ENCODE peak calls at places on chromosomes 1 and 21, in seven cellular contexts. L is H54; I is naive thymus-derived CD4-positive, alpha-beta T cell; J is left cardiac atrium; R is stimulated activated CD4-positive, alpha-beta T cell treated with anti-CD3 and anti-CD28 coated beads, Interleukin-15, amount 100 ng/mL, for 24 hours; Y is lung microvascular endothelial cell; X is endodermal cell. G is an unnamed sample.

GRCh38 chr1:209642817-209643216 is 9.4 kb downstream of the LAMB3 start:
- DNase-seq in X (no peak), R (no peak), L (no peak), J (no peak), I (no peak), Y (no peak), G (no peak)

GRCh38 chr21:46284722-46285121 is 689 bp downstream of the MCM3AP start:
- DNase-seq in Y (no peak), L (no peak), X (no peak), J (no peak), I (no peak), R (no peak), G (no peak)

GRCh38 chr1:156627313-156627880 is 8.2 kb downstream of the HAPLN2 start:
- DNase-seq in L (no peak), X (peak; percentile 85), Y (peak; percentile 73), I (peak; percentile 35), J (no peak), R (peak; percentile 54), G (peak; percentile 8)

GRCh38 chr1:168676029-168676812 is 52.8 kb downstream of the DPT start:
- DNase-seq in Y (no peak), X (no peak), L (no peak), I (no peak), J (no peak), R (no peak), G (no peak)

GRCh38 chr1:10704383-10704882 is 92.0 kb downstream of the CASZ1 start:
- DNase-seq in R (no peak), Y (no peak), I (no peak), J (no peak), X (peak; percentile 88), L (no peak), G (no peak)

GRCh38 chr1:76074321-76075187 is at the start of gene ST6GALNAC3:
- DNase-seq in J (peak; percentile 77), Y (peak; percentile 71), I (peak; percentile 81), R (peak; percentile 82), L (no peak), X (peak; percentile 96), G (peak; percentile 70)

GRCh38 chr1:101236546-101237228 is at the start of gene S1PR1:
- DNase-seq in L (peak; percentile 35), X (peak; percentile 90), R (peak; percentile 87), Y (peak; percentile 97), J (peak; percentile 90), I (peak; percentile 81), G (peak; percentile 80)

GRCh38 chr21:28851645-28852044 is 141.0 kb downstream of the LTN1 start:
- DNase-seq in X (no peak), L (no peak), Y (no peak), I (no peak), R (no peak), J (no peak), G (no peak)

GRCh38 chr1:209800984-209801834 is 4.7 kb downstream of the IRF6 start:
- DNase-seq in L (no peak), X (no peak), R (no peak), Y (peak; percentile 52), J (peak; percentile 35), I (no peak), G (no peak)

GRCh38 chr1:210072129-210072528 is 134.1 kb downstream of the SYT14 start:
- DNase-seq in X (no peak), I (no peak), J (no peak), R (no peak), L (no peak), Y (no peak), G (no peak)

GRCh38 chr1:119327436-119328155 is 41.0 kb upstream of the HAO2 start:
- DNase-seq in L (no peak), I (peak; percentile 23), R (peak; percentile 51), X (peak; percentile 87), J (no peak), Y (peak; percentile 15), G (no peak)

GRCh38 chr1:111568160-111568559 is 51.4 kb upstream of the RAP1A start:
- DNase-seq in L (no peak), Y (no peak), X (no peak), I (no peak), J (no peak), R (no peak), G (no peak)

GRCh38 chr21:41928621-41929220 is 25.1 kb downstream of the C2CD2 start:
- DNase-seq in X (no peak), J (no peak), Y (peak; percentile 84), L (no peak), I (no peak), R (no peak), G (no peak)

GRCh38 chr1:154624756-154625643 is 17.0 kb upstream of the ADAR start:
- DNase-seq in L (no peak), Y (no peak), X (no peak), R (no peak), J (no peak), I (no peak), G (no peak)

GRCh38 chr1:234599617-234600417 is 10.2 kb downstream of the IRF2BP2 start:
- DNase-seq in X (peak; percentile 93), Y (peak; percentile 92), R (peak; percentile 88), J (peak; percentile 90), I (peak; percentile 55), L (no peak), G (peak; percentile 86)

GRCh38 chr1:221035680-221036153 is 156.5 kb downstream of the HLX start:
- DNase-seq in Y (peak; percentile 94), L (peak; percentile 15), I (no peak), X (no peak), R (no peak), J (no peak), G (no peak)

GRCh38 chr1:230256896-230257295 is 169.2 kb downstream of the PGBD5 start:
- DNase-seq in R (no peak), Y (no peak), I (no peak), X (peak; percentile 30), L (no peak), J (no peak), G (no peak)

GRCh38 chr1:101238041-101238515 is 1.3 kb downstream of the S1PR1 start:
- DNase-seq in Y (peak; percentile 65), J (peak; percentile 33), L (no peak), I (peak; percentile 63), X (peak; percentile 66), R (peak; percentile 82), G (peak; percentile 43)

GRCh38 chr1:17520041-17520440 is 19.5 kb upstream of the ARHGEF10L start:
- DNase-seq in J (no peak), X (peak; percentile 56), L (no peak), R (no peak), Y (no peak), I (no peak), G (no peak)

GRCh38 chr1:82260051-82260450 is 459.3 kb downstream of the ADGRL2 start:
- DNase-seq in Y (no peak), I (no peak), R (no peak), X (no peak), L (no peak), J (no peak), G (no peak)

GRCh38 chr1:229953736-229954326 is 113.2 kb upstream of the GALNT2 start:
- DNase-seq in J (no peak), R (no peak), I (peak; percentile 43), Y (no peak), X (no peak), L (no peak), G (peak; percentile 6)

GRCh38 chr1:203175237-203176181 is at the start of gene MYBPH:
- DNase-seq in I (no peak), X (no peak), R (no peak), Y (no peak), J (no peak), L (no peak), G (no peak)

GRCh38 chr21:36306872-36307534 is 13.0 kb upstream of the MORC3 start:
- DNase-seq in I (no peak), J (no peak), X (no peak), L (no peak), R (no peak), Y (no peak), G (no peak)